ENCODE peak calls at places on chromosomes 11 and 22, in six cellular contexts. Z is GM23248, P is HCT116, B is MM.1S, F is GM23338, D is neural progenitor cell. L is an unnamed sample.

GRCh38 chr22:46081831-46082210 is 68.5 kb upstream of the PPARA start:
- DNase-seq in D (peak), P (no peak), B (no peak), Z (peak), F (no peak), L (no peak)

GRCh38 chr11:20162824-20163777 is 2.8 kb upstream of the DBX1 start:
- DNase-seq in F (peak), D (peak), Z (peak), B (no peak), P (no peak), L (peak)

GRCh38 chr11:61886643-61887042 is 4.7 kb downstream of the FADS3 start:
- DNase-seq in Z (no peak), P (no peak), D (no peak), B (no peak), F (no peak), L (no peak)

GRCh38 chr11:117815262-117815803 is 9.2 kb downstream of the FXYD2 start:
- DNase-seq in D (no peak), B (peak), Z (no peak), F (no peak), P (no peak), L (no peak)

GRCh38 chr11:290621-291231 is 1.8 kb downstream of the PGGHG start:
- DNase-seq in D (no peak), F (no peak), B (no peak), P (no peak), Z (no peak), L (no peak)

GRCh38 chr11:73326929-73327811 is 19.1 kb downstream of the ARHGEF17 start:
- DNase-seq in D (no peak), P (no peak), B (no peak), Z (peak), F (no peak), L (no peak)

GRCh38 chr11:78000193-78000592 is 5.7 kb upstream of the INTS4 start:
- DNase-seq in B (peak), F (peak), Z (peak), P (peak), D (peak), L (peak)

GRCh38 chr11:122741613-122742012 is 86.1 kb downstream of the UBASH3B start:
- DNase-seq in P (no peak), Z (no peak), F (no peak), B (no peak), D (no peak), L (no peak)

GRCh38 chr11:28835790-28836189 is 727.6 kb downstream of the METTL15 start:
- DNase-seq in Z (peak), B (no peak), D (no peak), F (no peak), P (no peak), L (no peak)

GRCh38 chr22:37105154-37105553 is 4.4 kb downstream of the TMPRSS6 start:
- DNase-seq in F (no peak), B (no peak), D (no peak), P (no peak), Z (no peak), L (no peak)

GRCh38 chr22:38761202-38762162 is 5.7 kb upstream of the SUN2 start:
- DNase-seq in D (no peak), Z (no peak), P (no peak), F (no peak), B (no peak), L (no peak)

GRCh38 chr11:2740275-2740940 is 40.6 kb upstream of the KCNQ1OT1 start:
- DNase-seq in D (no peak), P (no peak), B (no peak), F (no peak), Z (no peak), L (no peak)

GRCh38 chr11:72573380-72573949 is 100.8 kb downstream of the PDE2A start:
- DNase-seq in P (peak), D (peak), Z (peak), B (peak), F (peak), L (peak)

GRCh38 chr11:96014234-96014633 is 90.3 kb upstream of the MTMR2 start:
- DNase-seq in F (no peak), D (no peak), B (peak), P (peak), Z (peak), L (no peak)
- H2AFZ ChIP-seq in F (no peak), D (no peak), B (no peak), P (no peak), Z (no peak), L (no peak)

DNA sequence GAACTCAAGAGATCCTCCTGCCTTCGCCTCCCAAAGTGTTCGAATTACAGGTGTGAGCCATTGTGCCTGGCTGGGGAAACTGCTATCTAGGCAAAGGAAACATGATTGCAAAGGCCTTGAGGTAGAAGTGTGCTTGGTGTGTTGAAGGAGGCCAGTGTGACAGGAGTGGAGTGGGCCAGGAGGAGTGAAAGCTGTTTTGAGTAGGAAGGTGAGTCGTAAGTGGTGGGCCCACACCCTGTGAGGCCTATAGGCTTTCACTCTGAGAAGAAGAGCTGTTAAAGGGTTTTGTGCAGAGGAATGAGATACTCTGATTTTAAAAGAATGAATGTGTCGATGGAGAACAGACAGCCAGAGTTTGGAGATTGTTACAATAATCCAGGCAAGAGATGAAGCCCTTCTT is 43.4 kb downstream of the WEE1 start:
- DNase-seq in Z (peak), D (no peak), F (no peak), P (no peak), B (no peak), L (no peak)
- H2AFZ ChIP-seq in Z (peak), D (no peak), F (no peak), P (no peak), B (no peak), L (no peak)

GRCh38 chr11:44978961-44979331 is 28.3 kb upstream of the TP53I11 start:
- DNase-seq in B (no peak), D (no peak), F (no peak), Z (no peak), P (no peak), L (no peak)
- H2AFZ ChIP-seq in B (no peak), D (no peak), F (peak), Z (no peak), P (no peak), L (no peak)

GRCh38 chr11:63991558-63991957 is 5.3 kb downstream of the OTUB1 start:
- DNase-seq in B (no peak), P (no peak), F (no peak), D (no peak), Z (no peak), L (no peak)

GRCh38 chr11:63986156-63986931 is at the start of gene OTUB1:
- DNase-seq in P (peak), B (peak), F (peak), D (peak), Z (peak), L (peak)

GRCh38 chr11:63986932-63987513 is 785 bp downstream of the OTUB1 start:
- DNase-seq in F (no peak), P (no peak), Z (peak), D (no peak), B (no peak), L (no peak)

GRCh38 chr11:63985812-63986155 is 454 bp upstream of the OTUB1 start:
- DNase-seq in B (peak), F (peak), Z (peak), D (no peak), P (no peak), L (no peak)
- H2AFZ ChIP-seq in B (peak), F (peak), Z (peak), D (peak), P (no peak), L (no peak)